ENCODE peak calls at places on chromosomes 2 and 18, in eight cellular contexts. G is Caco-2, R is AG04449, D is cardiac fibroblast, P is naive B cell, H is NB4, N is AG08395, Z is astrocyte of the spinal cord. X is an unnamed sample.

GRCh38 chr2:181105562-181105961 is 125.2 kb downstream of the UBE2E3 start:
- DNase-seq in Z (no peak), H (no peak), P (no peak), D (no peak), N (no peak), R (no peak), G (no peak), X (no peak)

GRCh38 chr2:86225581-86225980 is 26.3 kb downstream of the MRPL35 start:
- DNase-seq in R (no peak), H (peak), Z (no peak), P (peak), D (peak), N (peak), G (no peak), X (no peak)

GRCh38 chr2:88159955-88160415 is 10.2 kb upstream of the THNSL2 start:
- DNase-seq in N (peak), G (peak), H (peak), Z (peak), P (peak), R (no peak), D (peak), X (peak)

GRCh38 chr18:79690071-79690470 is 10.5 kb downstream of the CTDP1 start:
- DNase-seq in Z (no peak), N (no peak), R (no peak), D (no peak), H (no peak), P (no peak), G (no peak), X (no peak)

GRCh38 chr2:96345403-96345802 is 9.8 kb downstream of the NCAPH start:
- DNase-seq in G (no peak), N (no peak), Z (no peak), H (peak), P (no peak), R (no peak), D (no peak), X (no peak)

GRCh38 chr2:176986579-176986978 is 226.0 kb upstream of the HNRNPA3 start:
- DNase-seq in H (no peak), P (no peak), N (no peak), D (no peak), G (no peak), Z (no peak), R (no peak), X (peak)

GRCh38 chr18:11902522-11903292 is 5.4 kb downstream of the MPPE1 start:
- DNase-seq in P (no peak), Z (peak), G (no peak), H (no peak), D (peak), R (no peak), N (no peak), X (no peak)

GRCh38 chr2:140344842-140345241 is 1564.7 kb upstream of the NXPH2 start:
- DNase-seq in Z (no peak), N (peak), R (no peak), P (no peak), H (peak), G (no peak), D (peak), X (peak)

GRCh38 chr2:205914736-205915510 is 171.1 kb downstream of the INO80D start:
- DNase-seq in Z (peak), P (no peak), N (no peak), H (no peak), R (no peak), D (no peak), G (no peak), X (no peak)

X was measured in fibroblast of mammary gland.